ENCODE peak calls at places on chromosomes 2 and 18, in four cellular contexts. M, D, K and U are unnamed samples.

GRCh38 chr2:28586864-28587263 is 91.0 kb downstream of the PLB1 start:
- DNase-seq in M (no peak), D (no peak), K (no peak), U (no peak)

GRCh38 chr2:77108915-77109314 is 413.3 kb downstream of the LRRTM4 start:
- DNase-seq in M (no peak), D (no peak), K (no peak), U (no peak)

GRCh38 chr2:95551055-95551568 is 40.7 kb upstream of the TRIM43 start:
- DNase-seq in M (no peak), D (peak), K (no peak), U (no peak)

GRCh38 chr2:206160807-206161179 is 1.1 kb downstream of the EEF1B2 start:
- DNase-seq in M (no peak), D (peak), K (peak), U (no peak)

GRCh38 chr2:219736196-219736595 is 108.8 kb downstream of the SLC4A3 start:
- DNase-seq in M (peak), D (peak), K (peak), U (peak)

GRCh38 chr2:200702646-200703118 is 109.0 kb upstream of the BZW1 start:
- DNase-seq in M (no peak), D (no peak), K (no peak), U (no peak)

GRCh38 chr18:32598144-32598543 is 127.5 kb upstream of the GAREM1 start:
- DNase-seq in M (no peak), D (no peak), K (no peak), U (no peak)

GRCh38 chr2:170822292-170822884 is 5.7 kb downstream of the GAD1 start:
- DNase-seq in M (no peak), D (no peak), K (peak), U (peak)

GRCh38 chr2:237915576-237915975 is 51.2 kb upstream of the UBE2F start:
- DNase-seq in M (no peak), D (no peak), K (no peak), U (peak)

GRCh38 chr2:138090330-138090729 is 126.1 kb downstream of the HNMT start:
- DNase-seq in M (peak), D (peak), K (peak), U (no peak)

GRCh38 chr2:3303583-3304406 is 73.8 kb downstream of the EIPR1 start:
- DNase-seq in M (peak), D (peak), K (peak), U (peak)

GRCh38 chr18:75276813-75277628 is 66.4 kb downstream of the TSHZ1 start:
- DNase-seq in M (no peak), D (no peak), K (peak), U (peak)

GRCh38 chr2:159650574-159650973 is 34.2 kb upstream of the BAZ2B start:
- DNase-seq in M (no peak), D (peak), K (no peak), U (no peak)

GRCh38 chr2:109272461-109272860 is 143.5 kb downstream of the SH3RF3 start:
- DNase-seq in M (no peak), D (no peak), K (no peak), U (peak)

GRCh38 chr2:15767679-15768078 is 172.7 kb upstream of the MYCN start:
- DNase-seq in M (no peak), D (no peak), K (no peak), U (no peak)

GRCh38 chr18:45850021-45850420 is 24.5 kb downstream of the SIGLEC15 start:
- DNase-seq in M (peak), D (no peak), K (peak), U (no peak)

GRCh38 chr2:2662847-2663356 is 331.8 kb upstream of the MYT1L start:
- DNase-seq in M (no peak), D (no peak), K (no peak), U (no peak)

GRCh38 chr2:121092095-121092494 is 192.9 kb downstream of the TFCP2L1 start:
- DNase-seq in M (no peak), D (no peak), K (no peak), U (no peak)

GRCh38 chr18:38575648-38576047 is 1010.0 kb upstream of the CELF4 start:
- DNase-seq in M (no peak), D (no peak), K (no peak), U (no peak)

GRCh38 chr18:79402209-79402576 is 6.5 kb downstream of the NFATC1 start:
- DNase-seq in M (no peak), D (no peak), K (no peak), U (no peak)

GRCh38 chr2:152594792-152595191 is 122.5 kb downstream of the PRPF40A start:
- DNase-seq in M (no peak), D (no peak), K (peak), U (no peak)
- H3K27ac ChIP-seq in M (no peak), D (no peak), K (no peak), U (peak)

GRCh38 chr2:241217320-241218031 is 29.0 kb downstream of the ANO7 start:
- DNase-seq in M (peak), D (peak), K (peak), U (peak)
- H2AFZ ChIP-seq in M (peak), D (peak), K (peak), U (peak)

DNA sequence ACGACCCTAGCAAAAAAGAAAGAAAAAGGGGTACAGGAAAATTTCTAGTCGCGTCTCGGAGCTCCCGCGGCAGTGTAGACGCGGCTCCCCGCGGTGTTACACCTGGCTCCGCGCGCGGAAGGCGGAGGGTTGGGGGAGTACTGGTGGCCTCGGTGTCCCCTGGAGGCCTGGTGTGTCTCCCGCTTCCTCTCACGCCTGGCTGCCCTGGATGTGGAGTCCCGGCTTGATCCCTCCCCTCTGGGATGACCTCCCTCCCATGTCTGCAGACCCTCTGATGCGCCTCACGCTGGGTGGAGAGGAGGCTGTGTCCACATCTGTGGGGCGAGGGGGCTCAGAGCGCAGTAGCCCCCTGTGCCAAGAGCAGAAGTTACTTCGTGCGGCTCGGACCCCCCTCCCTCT is 1.2 kb downstream of the KIF5C start:
- DNase-seq in M (no peak), D (no peak), K (no peak), U (peak)
- H3K4me3 ChIP-seq in M (no peak), D (no peak), K (no peak), U (no peak)

GRCh38 chr18:35030234-35030989 is 10.8 kb upstream of the MAPRE2 start:
- DNase-seq in M (no peak), D (no peak), K (no peak), U (no peak)
- H3K27ac ChIP-seq in M (no peak), D (peak), K (no peak), U (peak)

GRCh38 chr18:62610509-62611394 is 87.9 kb downstream of the ZCCHC2 start:
- DNase-seq in M (no peak), D (peak), K (no peak), U (no peak)
- H2AFZ ChIP-seq in M (peak), D (peak), K (no peak), U (peak)

GRCh38 chr2:10337449-10337848 is 34.7 kb downstream of the HPCAL1 start:
- DNase-seq in M (no peak), D (no peak), K (no peak), U (no peak)

GRCh38 chr2:10338242-10339188 is 35.8 kb downstream of the HPCAL1 start:
- DNase-seq in M (no peak), D (no peak), K (no peak), U (no peak)

GRCh38 chr2:10335046-10335840 is 32.5 kb downstream of the HPCAL1 start:
- DNase-seq in M (no peak), D (no peak), K (no peak), U (no peak)

GRCh38 chr2:10333966-10334365 is 31.3 kb downstream of the HPCAL1 start:
- DNase-seq in M (no peak), D (no peak), K (no peak), U (no peak)

GRCh38 chr2:10336283-10336682 is 33.6 kb downstream of the HPCAL1 start:
- DNase-seq in M (no peak), D (no peak), K (no peak), U (no peak)
- H3K4me3 ChIP-seq in M (no peak), D (no peak), K (no peak), U (no peak)

GRCh38 chr18:22173221-22173927 is 4.0 kb downstream of the GATA6 start:
- DNase-seq in M (no peak), D (no peak), K (no peak), U (peak)

GRCh38 chr18:22176282-22176621 is 6.9 kb downstream of the GATA6 start:
- DNase-seq in M (no peak), D (no peak), K (no peak), U (no peak)

GRCh38 chr18:22173928-22174301 is 4.5 kb downstream of the GATA6 start:
- DNase-seq in M (no peak), D (no peak), K (no peak), U (no peak)

GRCh38 chr18:22175326-22175725 is 5.9 kb downstream of the GATA6 start:
- DNase-seq in M (no peak), D (no peak), K (no peak), U (no peak)

DNA sequence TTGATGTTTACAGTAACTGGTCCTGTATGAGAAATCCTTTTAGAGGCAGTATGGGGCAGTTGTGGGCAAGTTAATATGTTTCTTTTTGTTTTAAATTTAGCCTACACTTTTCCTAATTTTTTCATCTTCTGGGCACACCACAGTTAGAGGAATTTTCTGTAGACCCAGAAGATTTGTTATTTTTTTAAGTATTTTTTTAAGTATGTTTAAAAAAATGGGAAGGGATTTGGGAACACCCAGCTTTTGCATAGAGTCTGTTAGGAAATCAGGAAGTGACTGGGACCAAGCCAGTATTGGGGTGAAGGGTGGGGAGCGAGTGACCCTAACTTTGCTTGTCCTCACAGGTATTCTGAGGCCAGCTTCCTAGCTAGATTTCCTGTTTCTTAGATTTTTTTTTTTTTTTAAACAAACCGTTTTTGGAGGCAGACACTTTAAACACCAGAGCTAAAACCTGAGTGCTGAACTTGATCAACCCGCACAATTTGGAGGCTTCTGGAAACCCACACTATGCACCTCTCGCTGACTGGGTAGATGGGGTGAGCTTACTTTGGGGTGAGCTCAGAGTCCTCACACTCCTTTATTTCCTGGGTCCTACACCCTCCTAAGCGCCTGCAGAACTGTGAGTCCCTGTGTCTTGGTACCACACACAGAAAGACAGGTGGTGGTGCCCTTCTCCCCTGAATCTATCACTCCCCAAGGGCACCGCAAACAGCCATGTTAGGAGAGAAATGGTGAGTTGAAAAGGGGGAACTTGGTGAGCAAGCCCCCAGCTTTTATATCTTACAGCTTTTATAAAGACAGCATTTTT is 5.2 kb downstream of the GATA6 start:
- DNase-seq in M (no peak), D (no peak), K (no peak), U (no peak)
- H3K27ac ChIP-seq in M (no peak), D (no peak), K (no peak), U (peak)

DNA sequence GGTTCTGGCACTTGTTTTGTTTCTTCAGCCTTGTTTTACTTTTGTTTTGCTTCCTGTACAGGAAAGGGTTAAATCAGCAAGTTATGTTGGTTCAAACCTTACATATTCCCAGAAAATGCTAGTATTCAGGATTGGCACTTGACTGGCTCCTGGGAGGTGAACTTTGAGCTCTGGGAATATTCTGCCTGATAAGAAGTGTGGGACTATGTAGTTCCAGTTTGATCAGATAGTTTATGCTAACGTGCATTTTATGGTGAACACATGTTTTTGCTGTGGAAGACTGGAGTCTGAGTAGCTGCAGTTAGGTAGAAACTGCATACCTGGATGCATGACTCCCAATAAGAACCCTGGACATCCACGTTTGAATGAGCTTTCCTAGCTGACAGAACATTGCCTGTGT is 603.1 kb upstream of the HS6ST1 start:
- DNase-seq in M (no peak), D (no peak), K (no peak), U (no peak)
- H2AFZ ChIP-seq in M (no peak), D (no peak), K (no peak), U (no peak)